ENCODE peak calls at places on chromosomes 5 and 9, in ten cellular contexts. One of them, this sample, is unnamed.

GRCh38 chr5:122362361-122362760 is 50.3 kb downstream of the SNCAIP start:
- DNase-seq in spleen: no peak
- DNase-seq in H54: no peak
- DNase-seq in GM12891: no peak
- DNase-seq in ovary: no peak
- DNase-seq in adrenal gland: no peak
- DNase-seq in uterus: no peak
- DNase-seq in upper lobe of left lung: no peak
- DNase-seq in Peyer's patch: no peak
- DNase-seq in heart left ventricle: no peak
- DNase-seq in this sample: no peak

GRCh38 chr9:37596504-37596903 is 4.1 kb upstream of the TOMM5 start:
- DNase-seq in spleen: no peak
- DNase-seq in H54: no peak
- DNase-seq in GM12891: no peak
- DNase-seq in ovary: no peak
- DNase-seq in adrenal gland: no peak
- DNase-seq in uterus: no peak
- DNase-seq in upper lobe of left lung: no peak
- DNase-seq in Peyer's patch: no peak
- DNase-seq in heart left ventricle: no peak
- DNase-seq in this sample: no peak

GRCh38 chr9:650362-650761 is 191.1 kb upstream of the DMRT1 start:
- DNase-seq in spleen: no peak
- DNase-seq in H54: no peak
- DNase-seq in GM12891: no peak
- DNase-seq in ovary: no peak
- DNase-seq in adrenal gland: no peak
- DNase-seq in uterus: no peak
- DNase-seq in upper lobe of left lung: peak
- DNase-seq in Peyer's patch: no peak
- DNase-seq in heart left ventricle: no peak
- DNase-seq in this sample: no peak

GRCh38 chr9:112013261-112013660 is 116.6 kb downstream of the UGCG start:
- DNase-seq in spleen: no peak
- DNase-seq in H54: no peak
- DNase-seq in GM12891: no peak
- DNase-seq in ovary: no peak
- DNase-seq in adrenal gland: no peak
- DNase-seq in uterus: no peak
- DNase-seq in upper lobe of left lung: no peak
- DNase-seq in Peyer's patch: no peak
- DNase-seq in heart left ventricle: no peak
- DNase-seq in this sample: no peak

GRCh38 chr5:90338712-90339372 is 70.7 kb downstream of the CETN3 start:
- DNase-seq in spleen: no peak
- DNase-seq in H54: no peak
- DNase-seq in GM12891: no peak
- DNase-seq in ovary: no peak
- DNase-seq in adrenal gland: no peak
- DNase-seq in uterus: no peak
- DNase-seq in upper lobe of left lung: no peak
- DNase-seq in Peyer's patch: no peak
- DNase-seq in heart left ventricle: no peak
- DNase-seq in this sample: no peak

GRCh38 chr9:126791406-126792230 is 13.2 kb upstream of the ZBTB43 start:
- DNase-seq in spleen: no peak
- DNase-seq in H54: peak
- DNase-seq in GM12891: no peak
- DNase-seq in ovary: no peak
- DNase-seq in adrenal gland: no peak
- DNase-seq in uterus: no peak
- DNase-seq in upper lobe of left lung: peak
- DNase-seq in Peyer's patch: no peak
- DNase-seq in heart left ventricle: no peak
- DNase-seq in this sample: peak

GRCh38 chr5:172293745-172294342 is 10.3 kb upstream of the UBTD2 start:
- DNase-seq in spleen: no peak
- DNase-seq in H54: no peak
- DNase-seq in GM12891: no peak
- DNase-seq in ovary: no peak
- DNase-seq in adrenal gland: no peak
- DNase-seq in uterus: no peak
- DNase-seq in upper lobe of left lung: peak
- DNase-seq in Peyer's patch: no peak
- DNase-seq in heart left ventricle: no peak
- DNase-seq in this sample: no peak

GRCh38 chr5:98843481-98843880 is 70.0 kb downstream of the RGMB start:
- DNase-seq in spleen: no peak
- DNase-seq in H54: no peak
- DNase-seq in GM12891: no peak
- DNase-seq in ovary: no peak
- DNase-seq in adrenal gland: no peak
- DNase-seq in uterus: no peak
- DNase-seq in upper lobe of left lung: no peak
- DNase-seq in Peyer's patch: no peak
- DNase-seq in heart left ventricle: no peak
- DNase-seq in this sample: no peak

GRCh38 chr5:36374275-36374862 is 72.7 kb upstream of the RANBP3L start:
- DNase-seq in spleen: no peak
- DNase-seq in H54: peak
- DNase-seq in GM12891: no peak
- DNase-seq in ovary: no peak
- DNase-seq in adrenal gland: no peak
- DNase-seq in uterus: no peak
- DNase-seq in upper lobe of left lung: no peak
- DNase-seq in Peyer's patch: no peak
- DNase-seq in heart left ventricle: no peak
- DNase-seq in this sample: peak

GRCh38 chr9:34650816-34651215 is 1.2 kb upstream of the IL11RA start:
- DNase-seq in spleen: no peak
- DNase-seq in H54: no peak
- DNase-seq in GM12891: no peak
- DNase-seq in ovary: peak
- DNase-seq in adrenal gland: peak
- DNase-seq in uterus: no peak
- DNase-seq in upper lobe of left lung: no peak
- DNase-seq in Peyer's patch: no peak
- DNase-seq in heart left ventricle: no peak
- DNase-seq in this sample: no peak

GRCh38 chr5:129271309-129271708 is 176.8 kb downstream of the ISOC1 start:
- DNase-seq in spleen: no peak
- DNase-seq in H54: no peak
- DNase-seq in GM12891: no peak
- DNase-seq in ovary: no peak
- DNase-seq in adrenal gland: no peak
- DNase-seq in uterus: no peak
- DNase-seq in upper lobe of left lung: no peak
- DNase-seq in Peyer's patch: no peak
- DNase-seq in heart left ventricle: no peak
- DNase-seq in this sample: no peak

GRCh38 chr9:78031826-78032598 is 401 bp upstream of the GNAQ start:
- DNase-seq in spleen: peak
- DNase-seq in H54: peak
- DNase-seq in GM12891: no peak
- DNase-seq in ovary: peak
- DNase-seq in adrenal gland: peak
- DNase-seq in uterus: peak
- DNase-seq in upper lobe of left lung: peak
- DNase-seq in Peyer's patch: peak
- DNase-seq in heart left ventricle: peak
- DNase-seq in this sample: peak
- TF ChIP-seq POLR2A in spleen: no peak
- TF ChIP-seq POLR2A in H54: peak
- TF ChIP-seq POLR2A in GM12891: no peak
- TF ChIP-seq POLR2A in ovary: peak
- TF ChIP-seq POLR2A in adrenal gland: peak
- TF ChIP-seq POLR2A in uterus: peak
- TF ChIP-seq POLR2A in upper lobe of left lung: peak
- TF ChIP-seq POLR2A in Peyer's patch: peak
- TF ChIP-seq POLR2A in heart left ventricle: peak
- TF ChIP-seq POLR2A in this sample: no peak

DNA sequence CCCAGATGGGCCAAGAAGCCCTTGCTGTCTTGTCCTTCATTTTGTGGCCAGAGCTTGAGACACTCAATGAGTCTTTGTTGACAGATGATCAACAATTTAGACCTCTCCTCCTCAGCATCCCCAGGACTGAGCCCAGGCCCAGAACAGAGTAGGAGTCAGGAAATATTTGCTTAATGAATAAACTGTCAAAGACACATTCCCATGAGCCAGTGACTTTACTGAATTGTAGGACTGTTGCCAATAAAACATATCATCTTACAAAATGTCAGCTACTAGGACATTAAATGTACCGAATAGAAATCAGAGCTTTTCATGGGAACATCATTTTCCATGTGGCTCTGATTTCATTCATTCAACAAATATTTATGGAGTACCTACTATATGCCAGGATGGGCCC is 11.6 kb downstream of the VDAC1 start:
- DNase-seq in spleen: no peak
- DNase-seq in H54: no peak
- DNase-seq in GM12891: no peak
- DNase-seq in ovary: no peak
- DNase-seq in adrenal gland: no peak
- DNase-seq in uterus: no peak
- DNase-seq in upper lobe of left lung: no peak
- DNase-seq in Peyer's patch: no peak
- DNase-seq in heart left ventricle: no peak
- DNase-seq in this sample: no peak
- TF ChIP-seq POLR2A in spleen: no peak
- TF ChIP-seq POLR2A in H54: no peak
- TF ChIP-seq POLR2A in GM12891: no peak
- TF ChIP-seq POLR2A in ovary: no peak
- TF ChIP-seq POLR2A in adrenal gland: no peak
- TF ChIP-seq POLR2A in uterus: no peak
- TF ChIP-seq POLR2A in upper lobe of left lung: no peak
- TF ChIP-seq POLR2A in Peyer's patch: no peak
- TF ChIP-seq POLR2A in heart left ventricle: no peak
- TF ChIP-seq POLR2A in this sample: no peak

GRCh38 chr9:77672183-77672582 is 24.1 kb upstream of the GNA14 start:
- DNase-seq in spleen: no peak
- DNase-seq in H54: no peak
- DNase-seq in GM12891: no peak
- DNase-seq in ovary: no peak
- DNase-seq in adrenal gland: no peak
- DNase-seq in uterus: no peak
- DNase-seq in upper lobe of left lung: no peak
- DNase-seq in Peyer's patch: no peak
- DNase-seq in heart left ventricle: no peak
- DNase-seq in this sample: no peak
- TF ChIP-seq POLR2A in spleen: no peak
- TF ChIP-seq POLR2A in H54: no peak
- TF ChIP-seq POLR2A in GM12891: no peak
- TF ChIP-seq POLR2A in ovary: no peak
- TF ChIP-seq POLR2A in adrenal gland: no peak
- TF ChIP-seq POLR2A in uterus: no peak
- TF ChIP-seq POLR2A in upper lobe of left lung: no peak
- TF ChIP-seq POLR2A in Peyer's patch: no peak
- TF ChIP-seq POLR2A in heart left ventricle: no peak
- TF ChIP-seq POLR2A in this sample: no peak

GRCh38 chr5:1110260-1110929 is 1.5 kb downstream of the SLC12A7 start:
- DNase-seq in spleen: no peak
- DNase-seq in H54: no peak
- DNase-seq in GM12891: no peak
- DNase-seq in ovary: no peak
- DNase-seq in adrenal gland: peak
- DNase-seq in uterus: no peak
- DNase-seq in upper lobe of left lung: peak
- DNase-seq in Peyer's patch: no peak
- DNase-seq in heart left ventricle: no peak
- DNase-seq in this sample: no peak

GRCh38 chr5:1110930-1111726 is 735 bp downstream of the SLC12A7 start:
- DNase-seq in spleen: no peak
- DNase-seq in H54: no peak
- DNase-seq in GM12891: no peak
- DNase-seq in ovary: peak
- DNase-seq in adrenal gland: no peak
- DNase-seq in uterus: no peak
- DNase-seq in upper lobe of left lung: peak
- DNase-seq in Peyer's patch: no peak
- DNase-seq in heart left ventricle: peak
- DNase-seq in this sample: no peak

GRCh38 chr5:1112596-1113331 is 901 bp upstream of the SLC12A7 start:
- DNase-seq in spleen: no peak
- DNase-seq in H54: no peak
- DNase-seq in GM12891: no peak
- DNase-seq in ovary: no peak
- DNase-seq in adrenal gland: no peak
- DNase-seq in uterus: no peak
- DNase-seq in upper lobe of left lung: no peak
- DNase-seq in Peyer's patch: no peak
- DNase-seq in heart left ventricle: no peak
- DNase-seq in this sample: no peak

GRCh38 chr5:1113332-1113690 is 1.4 kb upstream of the SLC12A7 start:
- DNase-seq in spleen: no peak
- DNase-seq in H54: no peak
- DNase-seq in GM12891: no peak
- DNase-seq in ovary: no peak
- DNase-seq in adrenal gland: no peak
- DNase-seq in uterus: no peak
- DNase-seq in upper lobe of left lung: no peak
- DNase-seq in Peyer's patch: no peak
- DNase-seq in heart left ventricle: no peak
- DNase-seq in this sample: no peak

DNA sequence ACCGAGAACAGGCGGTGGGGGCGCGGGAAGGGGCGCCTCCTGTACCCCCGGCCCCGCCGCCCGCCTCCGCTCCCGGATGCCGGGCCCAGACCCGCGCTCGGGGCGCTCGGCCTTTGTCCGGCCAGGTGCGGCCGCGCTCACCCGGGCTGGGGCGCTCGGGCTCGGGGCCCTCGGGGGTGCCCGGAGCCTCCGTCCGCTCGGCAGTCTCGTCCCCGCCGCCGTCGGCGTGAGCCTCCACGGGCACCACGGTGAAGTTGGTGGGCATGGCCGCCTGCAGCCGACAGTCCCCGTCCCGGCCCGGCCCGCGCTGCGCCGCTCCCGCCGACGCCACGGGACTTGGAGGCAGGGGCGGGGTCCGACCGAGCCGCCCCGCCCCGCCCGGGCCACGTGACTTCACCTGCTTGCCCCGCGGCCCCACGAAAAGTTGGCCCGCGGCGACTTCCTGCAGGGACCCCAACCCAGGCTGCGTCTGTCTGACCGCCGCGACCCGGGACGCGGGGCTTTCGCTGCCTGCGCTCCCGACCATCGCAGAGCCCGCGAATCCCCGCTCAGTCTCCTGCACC is at the start of gene SLC12A7:
- DNase-seq in spleen: peak
- DNase-seq in H54: no peak
- DNase-seq in GM12891: peak
- DNase-seq in ovary: peak
- DNase-seq in adrenal gland: no peak
- DNase-seq in uterus: no peak
- DNase-seq in upper lobe of left lung: peak
- DNase-seq in Peyer's patch: peak
- DNase-seq in heart left ventricle: peak
- DNase-seq in this sample: no peak
- TF ChIP-seq POLR2A in spleen: no peak
- TF ChIP-seq POLR2A in H54: peak
- TF ChIP-seq POLR2A in GM12891: no peak
- TF ChIP-seq POLR2A in ovary: peak
- TF ChIP-seq POLR2A in adrenal gland: peak
- TF ChIP-seq POLR2A in uterus: peak
- TF ChIP-seq POLR2A in upper lobe of left lung: peak
- TF ChIP-seq POLR2A in Peyer's patch: peak
- TF ChIP-seq POLR2A in heart left ventricle: peak
- TF ChIP-seq POLR2A in this sample: no peak

GRCh38 chr9:94860678-94861588 is 134.4 kb downstream of the AOPEP start:
- DNase-seq in spleen: peak
- DNase-seq in H54: no peak
- DNase-seq in GM12891: peak
- DNase-seq in ovary: no peak
- DNase-seq in adrenal gland: no peak
- DNase-seq in uterus: no peak
- DNase-seq in upper lobe of left lung: peak
- DNase-seq in Peyer's patch: peak
- DNase-seq in heart left ventricle: no peak
- DNase-seq in this sample: no peak
- TF ChIP-seq POLR2A in spleen: no peak
- TF ChIP-seq POLR2A in H54: no peak
- TF ChIP-seq POLR2A in GM12891: no peak
- TF ChIP-seq POLR2A in ovary: no peak
- TF ChIP-seq POLR2A in adrenal gland: no peak
- TF ChIP-seq POLR2A in uterus: no peak
- TF ChIP-seq POLR2A in upper lobe of left lung: no peak
- TF ChIP-seq POLR2A in Peyer's patch: no peak
- TF ChIP-seq POLR2A in heart left ventricle: no peak
- TF ChIP-seq POLR2A in this sample: no peak

This sample was measured in lower leg skin.